ENCODE peak calls at places on chromosome 16, in ten cellular contexts. T is activated T-helper 1 cell treated with anti-CD3 and anti-CD28 coated beads, Interleukin-2, amount 50 U/mL, for 16 hours; X is activated CD8-positive, alpha-beta memory T cell treated with anti-CD3 and anti-CD28 coated beads, Interleukin-2, amount 50 U/mL, for 4 hours; I is aorta; Y is astrocyte; U is cardiac septum; C is cardiac muscle cell; Z is fibroblast of the conjunctiva; G is COR-L47; W is brain microvascular endothelial cell. F is an unnamed sample.

GRCh38 chr16:533391-534088 is 6.0 kb downstream of the CAPN15 start:
- DNase-seq in X (no peak), G (no peak), U (no peak), W (no peak), I (no peak), C (peak), T (no peak), Z (no peak), Y (no peak), F (no peak)

GRCh38 chr16:49483651-49484451 is 110.2 kb downstream of the C16orf78 start:
- DNase-seq in C (no peak), U (peak), I (no peak), X (no peak), Z (no peak), T (no peak), G (no peak), Y (no peak), W (no peak), F (no peak)

GRCh38 chr16:1877804-1878203 is 5.8 kb upstream of the MEIOB start:
- DNase-seq in T (no peak), G (no peak), Z (no peak), X (no peak), W (no peak), C (no peak), U (no peak), I (peak), Y (no peak), F (peak)

GRCh38 chr16:2257726-2258125 is 6.3 kb upstream of the ECI1 start:
- DNase-seq in U (no peak), T (no peak), W (no peak), C (no peak), Z (no peak), G (no peak), Y (no peak), I (no peak), X (no peak), F (no peak)

GRCh38 chr16:84115919-84116719 is 623 bp downstream of the MBTPS1 start:
- DNase-seq in X (no peak), U (peak), Y (peak), Z (no peak), I (no peak), T (peak), C (peak), G (no peak), W (peak), F (peak)

GRCh38 chr16:67613808-67614207 is 31.1 kb upstream of the CARMIL2 start:
- DNase-seq in T (no peak), X (peak), G (no peak), I (no peak), W (no peak), C (no peak), Z (no peak), Y (no peak), U (no peak), F (no peak)

GRCh38 chr16:80346160-80346632 is 194.6 kb upstream of the DYNLRB2 start:
- DNase-seq in T (no peak), X (no peak), G (no peak), W (peak), C (no peak), Z (no peak), I (no peak), U (no peak), Y (no peak), F (no peak)

GRCh38 chr16:62135903-62136302 is 99.7 kb upstream of the CDH8 start:
- DNase-seq in X (no peak), Y (peak), T (no peak), U (no peak), Z (no peak), W (no peak), I (no peak), C (no peak), G (no peak), F (peak)

GRCh38 chr16:10997485-10997884 is 53.1 kb downstream of the CLEC16A start:
- DNase-seq in T (no peak), G (no peak), Z (no peak), I (no peak), Y (no peak), U (no peak), X (no peak), C (no peak), W (no peak), F (no peak)

GRCh38 chr16:80976946-80977345 is 29.7 kb downstream of the CMC2 start:
- DNase-seq in T (no peak), W (no peak), Y (no peak), X (no peak), I (no peak), Z (no peak), C (no peak), U (no peak), G (no peak), F (no peak)

GRCh38 chr16:11637320-11637719 is 30.9 kb upstream of the SNN start:
- DNase-seq in I (no peak), Y (no peak), X (no peak), C (no peak), W (no peak), G (no peak), Z (no peak), T (no peak), U (no peak), F (peak)

GRCh38 chr16:4729876-4730275 is 4.2 kb downstream of the ANKS3 start:
- DNase-seq in U (no peak), Y (no peak), I (no peak), X (no peak), T (no peak), G (no peak), W (no peak), Z (no peak), C (no peak), F (no peak)

GRCh38 chr16:57846078-57846697 is 43.9 kb upstream of the KIFC3 start:
- DNase-seq in T (no peak), Y (no peak), Z (no peak), W (no peak), I (no peak), G (no peak), X (no peak), U (no peak), C (no peak), F (peak)

GRCh38 chr16:55563797-55564196 is 2.7 kb upstream of the CAPNS2 start:
- DNase-seq in W (no peak), Z (no peak), C (no peak), I (no peak), Y (peak), T (no peak), U (no peak), G (no peak), X (no peak), F (no peak)

GRCh38 chr16:86396918-86397317 is 113.4 kb upstream of the FOXF1 start:
- DNase-seq in C (no peak), T (no peak), I (no peak), G (no peak), U (no peak), W (peak), Z (no peak), Y (peak), X (no peak), F (no peak)

GRCh38 chr16:19001788-19002187 is 18.1 kb downstream of the TMC7 start:
- DNase-seq in W (no peak), U (peak), X (no peak), Y (peak), Z (peak), I (no peak), G (no peak), T (no peak), C (no peak), F (peak)

F was measured in NCI-H69.